ENCODE peak calls at places on chromosomes 2 and 18, in four cellular contexts. R is A549, V is K562, Z is GM12878. G is an unnamed sample.

GRCh38 chr18:23105581-23106219 is 29.6 kb upstream of the CABLES1 start:
- DNase-seq in Z (no peak), R (no peak), V (no peak), G (no peak)

GRCh38 chr18:46073474-46074331 is 1.6 kb upstream of the PSTPIP2 start:
- DNase-seq in R (no peak), Z (no peak), V (peak), G (peak)

GRCh38 chr2:27071990-27072830 is 756 bp upstream of the OST4 start:
- DNase-seq in Z (no peak), V (no peak), R (no peak), G (no peak)

GRCh38 chr2:237026981-237027711 is 58.5 kb upstream of the COPS8 start:
- DNase-seq in V (peak), Z (no peak), R (peak), G (peak)

GRCh38 chr18:76557026-76557575 is 62.1 kb upstream of the ZNF516 start:
- DNase-seq in R (no peak), Z (no peak), V (no peak), G (peak)

GRCh38 chr2:239724851-239725550 is 300.1 kb downstream of the NDUFA10 start:
- DNase-seq in R (no peak), Z (no peak), V (no peak), G (no peak)

GRCh38 chr2:100214265-100214961 is 72.0 kb upstream of the AFF3 start:
- DNase-seq in R (no peak), Z (no peak), V (no peak), G (peak)

GRCh38 chr2:233387667-233388528 is 33.6 kb downstream of the DGKD start:
- DNase-seq in V (no peak), R (peak), Z (no peak), G (peak)

GRCh38 chr2:58204195-58204959 is 36.7 kb downstream of the FANCL start:
- DNase-seq in R (no peak), V (no peak), Z (no peak), G (peak)

GRCh38 chr2:103667335-103667884 is 905.6 kb downstream of the TMEM182 start:
- DNase-seq in Z (no peak), V (no peak), R (no peak), G (no peak)

GRCh38 chr2:86002375-86002774 is 103.3 kb downstream of the POLR1A start:
- DNase-seq in Z (no peak), V (no peak), R (no peak), G (no peak)

GRCh38 chr18:76130845-76131244 is 364.2 kb downstream of the ZNF516 start:
- DNase-seq in V (no peak), Z (no peak), R (no peak), G (no peak)

GRCh38 chr2:58137221-58137620 is 90.6 kb downstream of the VRK2 start:
- DNase-seq in Z (no peak), R (no peak), V (no peak), G (no peak)

GRCh38 chr2:74564222-74564621 is 9.7 kb downstream of the DOK1 start:
- DNase-seq in Z (no peak), V (no peak), R (no peak), G (no peak)

GRCh38 chr2:43333096-43333655 is 106.8 kb upstream of the ZFP36L2 start:
- DNase-seq in R (no peak), Z (no peak), V (no peak), G (no peak)

GRCh38 chr2:109399061-109399460 is 214.7 kb downstream of the SEPTIN10 start:
- DNase-seq in V (no peak), Z (no peak), R (no peak), G (no peak)

GRCh38 chr2:25473758-25474335 is 132.1 kb upstream of the DNMT3A start:
- DNase-seq in R (no peak), V (no peak), Z (no peak), G (no peak)

GRCh38 chr2:192354512-192355244 is 159.9 kb upstream of the TMEFF2 start:
- DNase-seq in Z (no peak), V (no peak), R (no peak), G (no peak)

GRCh38 chr2:31286961-31287550 is 53.1 kb downstream of the EHD3 start:
- DNase-seq in V (no peak), R (no peak), Z (no peak), G (no peak)

GRCh38 chr2:67462741-67463496 is 65.8 kb downstream of the ETAA1 start:
- DNase-seq in R (no peak), Z (no peak), V (no peak), G (no peak)

GRCh38 chr2:126782648-126783047 is 116.0 kb upstream of the TEX51 start:
- DNase-seq in Z (no peak), R (no peak), V (no peak), G (no peak)

GRCh38 chr2:239678666-239679296 is 278.0 kb upstream of the HDAC4 start:
- DNase-seq in R (no peak), Z (no peak), V (no peak), G (no peak)

GRCh38 chr2:216713691-216714411 is 18.5 kb upstream of the IGFBP5 start:
- DNase-seq in V (no peak), Z (no peak), R (peak), G (no peak)

GRCh38 chr2:160493227-160494028 is at the start of gene RBMS1:
- DNase-seq in R (peak), Z (no peak), V (peak), G (peak)

GRCh38 chr18:49340446-49340845 is 120.0 kb downstream of the DYM start:
- DNase-seq in R (no peak), Z (no peak), V (no peak), G (no peak)

GRCh38 chr2:113136828-113137775 is 9.7 kb downstream of the IL1RN start:
- DNase-seq in Z (no peak), R (no peak), V (peak), G (peak)

GRCh38 chr2:100242891-100243670 is 79.2 kb downstream of the LONRF2 start:
- DNase-seq in R (peak), Z (no peak), V (peak), G (peak)

GRCh38 chr2:29267710-29268109 is 152.5 kb downstream of the CLIP4 start:
- DNase-seq in Z (no peak), R (no peak), V (no peak), G (no peak)

GRCh38 chr18:57737661-57738060 is 65.5 kb downstream of the ATP8B1 start:
- DNase-seq in Z (no peak), R (peak), V (no peak), G (peak)

GRCh38 chr18:22391571-22392359 is 25.9 kb downstream of the CTAGE1 start:
- DNase-seq in V (no peak), R (no peak), Z (no peak), G (no peak)

GRCh38 chr2:231129216-231129615 is 4.4 kb upstream of the HTR2B start:
- DNase-seq in R (no peak), Z (no peak), V (no peak), G (no peak)

GRCh38 chr18:51559198-51559901 is 361.9 kb upstream of the MEX3C start:
- DNase-seq in V (no peak), R (no peak), Z (no peak), G (no peak)

GRCh38 chr18:41353726-41354125 is 601.3 kb upstream of the PIK3C3 start:
- DNase-seq in Z (no peak), R (no peak), V (no peak), G (no peak)

GRCh38 chr2:129849559-129850160 is 129.8 kb upstream of the RAB6C start:
- DNase-seq in V (peak), Z (peak), R (peak), G (peak)

GRCh38 chr18:76205906-76206305 is 289.1 kb downstream of the ZNF516 start:
- DNase-seq in V (no peak), Z (no peak), R (no peak), G (no peak)

GRCh38 chr18:49561377-49562193 is at the start of gene LIPG:
- DNase-seq in Z (no peak), R (peak), V (peak), G (peak)

GRCh38 chr2:75199428-75200011 is at the start of gene TACR1:
- DNase-seq in V (peak), Z (peak), R (peak), G (peak)

GRCh38 chr2:14418110-14418509 is 214.4 kb upstream of the LRATD1 start:
- DNase-seq in R (no peak), Z (no peak), V (no peak), G (no peak)

GRCh38 chr2:153770359-153770991 is 101.2 kb upstream of the GALNT13 start:
- DNase-seq in R (no peak), Z (no peak), V (no peak), G (no peak)

GRCh38 chr18:11178951-11179549 is 29.7 kb upstream of the PIEZO2 start:
- DNase-seq in R (no peak), Z (no peak), V (no peak), G (no peak)

GRCh38 chr18:11175266-11175947 is 26.0 kb upstream of the PIEZO2 start:
- DNase-seq in Z (no peak), R (no peak), V (no peak), G (no peak)

GRCh38 chr18:11179959-11180519 is 30.7 kb upstream of the PIEZO2 start:
- DNase-seq in V (no peak), R (no peak), Z (no peak), G (no peak)

GRCh38 chr18:11177382-11177781 is 28.0 kb upstream of the PIEZO2 start:
- DNase-seq in V (no peak), R (no peak), Z (no peak), G (peak)

GRCh38 chr18:11176416-11176815 is 27.0 kb upstream of the PIEZO2 start:
- DNase-seq in V (no peak), Z (no peak), R (no peak), G (no peak)
- TF ChIP-seq CHD4 in V (no peak), Z (no peak), R (no peak), G (no peak)

GRCh38 chr2:48423376-48423775 is 106.6 kb upstream of the STON1 start:
- DNase-seq in R (no peak), V (no peak), Z (no peak), G (no peak)
- TF ChIP-seq CHD4 in R (no peak), V (no peak), Z (no peak), G (no peak)

DNA sequence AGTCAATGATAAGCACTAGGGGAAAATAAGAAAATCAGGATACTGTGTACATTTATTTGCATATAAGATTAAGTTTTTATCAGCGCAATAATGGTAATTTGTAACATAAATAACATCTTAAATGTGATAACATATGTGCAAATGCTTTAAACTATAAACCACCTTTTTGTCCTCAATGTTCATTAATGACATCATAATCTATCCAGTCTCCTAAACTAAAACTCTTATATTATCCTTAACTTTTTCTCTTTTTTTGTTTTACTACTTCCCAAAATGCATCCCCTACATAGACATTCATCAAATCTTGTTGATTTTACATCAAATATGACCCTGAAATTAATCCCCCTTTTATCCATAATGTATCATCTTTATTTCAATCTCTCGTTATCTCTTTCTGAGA is 3.4 kb upstream of the RAD51AP2 start:
- DNase-seq in V (no peak), R (no peak), Z (no peak), G (no peak)
- TF ChIP-seq CHD4 in V (no peak), R (no peak), Z (no peak), G (no peak)

GRCh38 chr2:241009601-241010530 is 11.4 kb downstream of the SNED1 start:
- DNase-seq in R (no peak), Z (no peak), V (no peak), G (no peak)
- TF ChIP-seq CHD4 in R (no peak), Z (no peak), V (no peak), G (no peak)

GRCh38 chr18:59502899-59503245 is 143.8 kb upstream of the LMAN1 start:
- DNase-seq in V (no peak), R (no peak), Z (no peak), G (no peak)

GRCh38 chr18:59505311-59505710 is 146.2 kb upstream of the LMAN1 start:
- DNase-seq in Z (no peak), R (no peak), V (no peak), G (no peak)

GRCh38 chr18:59501876-59502221 is 142.8 kb upstream of the LMAN1 start:
- DNase-seq in R (no peak), V (no peak), Z (no peak), G (no peak)

GRCh38 chr18:59500765-59501164 is 141.7 kb upstream of the LMAN1 start:
- DNase-seq in R (no peak), Z (no peak), V (no peak), G (no peak)

GRCh38 chr18:59502222-59502898 is 143.3 kb upstream of the LMAN1 start:
- DNase-seq in Z (no peak), R (no peak), V (no peak), G (no peak)
- TF ChIP-seq CHD4 in Z (no peak), R (no peak), V (no peak), G (no peak)

GRCh38 chr2:218516614-218517013 is 51.5 kb downstream of the USP37 start:
- DNase-seq in V (peak), Z (no peak), R (peak), G (peak)
- TF ChIP-seq CHD4 in V (no peak), Z (no peak), R (no peak), G (no peak)

DNA sequence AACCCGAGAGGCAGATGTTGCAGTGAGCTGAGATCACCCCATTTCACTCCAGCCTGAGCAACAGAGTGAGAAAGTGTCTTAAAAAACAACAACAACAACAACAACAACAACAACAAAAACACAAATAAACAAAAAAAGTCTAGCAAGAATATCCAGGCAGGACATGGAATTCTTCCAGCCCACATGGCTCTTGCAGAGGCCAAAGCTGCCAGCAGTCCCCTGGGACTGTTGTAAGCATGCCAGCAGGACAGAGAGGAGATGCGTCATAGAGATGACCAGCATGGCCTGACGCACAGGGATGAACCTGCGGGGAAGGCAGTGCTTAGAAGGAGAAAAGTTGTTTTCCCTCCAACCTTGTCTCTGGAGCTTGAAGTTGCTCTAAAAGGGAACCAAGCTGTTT is 182.3 kb upstream of the PGAP1 start:
- DNase-seq in V (no peak), Z (no peak), R (no peak), G (no peak)
- TF ChIP-seq CHD4 in V (no peak), Z (no peak), R (no peak), G (no peak)

GRCh38 chr2:28155627-28156026 is 237.0 kb upstream of the FOSL2 start:
- DNase-seq in V (peak), R (peak), Z (no peak), G (no peak)
- TF ChIP-seq CHD4 in V (no peak), R (no peak), Z (no peak), G (no peak)

GRCh38 chr2:84383271-84383670 is 75.8 kb downstream of the SUCLG1 start:
- DNase-seq in Z (no peak), V (no peak), R (no peak), G (no peak)
- TF ChIP-seq CHD4 in Z (no peak), V (no peak), R (no peak), G (no peak)